ENCODE peak calls at places on chromosome 15, in ten cellular contexts. W is A549, G is cardiac muscle cell, K is GM10248, T is AG09309, V is psoas muscle, L is GM13977, J is body of pancreas, S is right lobe of liver, Z is AG09319. I is an unnamed sample.

GRCh38 chr15:50425219-50425618 is 1.0 kb downstream of the USP8 start:
- DNase-seq in W (no peak), G (no peak), K (no peak), T (no peak), V (no peak), L (no peak), J (no peak), S (no peak), Z (no peak), I (no peak)

GRCh38 chr15:63232400-63232799 is 43.0 kb downstream of the RAB8B start:
- DNase-seq in W (no peak), G (no peak), K (no peak), T (no peak), V (no peak), L (no peak), J (no peak), S (no peak), Z (no peak), I (no peak)

GRCh38 chr15:31352283-31352880 is 25.7 kb downstream of the KLF13 start:
- DNase-seq in W (no peak), G (peak; percentile 37), K (no peak), T (no peak), V (peak; percentile 95), L (no peak), J (peak; percentile 95), S (peak; percentile 65), Z (no peak), I (no peak)

GRCh38 chr15:93173369-93173768 is 84.4 kb upstream of the RGMA start:
- DNase-seq in W (peak; percentile 27), G (no peak), K (no peak), T (peak; percentile 8), V (no peak), L (no peak), J (no peak), S (no peak), Z (no peak), I (no peak)

GRCh38 chr15:50676799-50677483 is 9.7 kb downstream of the TRPM7 start:
- DNase-seq in W (peak; percentile 74), G (no peak), K (no peak), T (no peak), V (no peak), L (no peak), J (no peak), S (no peak), Z (no peak), I (no peak)

GRCh38 chr15:66842710-66843441 is 140.8 kb downstream of the SMAD6 start:
- DNase-seq in W (peak; percentile 67), G (peak; percentile 78), K (no peak), T (no peak), V (peak; percentile 89), L (peak; percentile 27), J (peak; percentile 80), S (peak; percentile 79), Z (no peak), I (peak; percentile 93)

GRCh38 chr15:45114751-45115085 is 592 bp downstream of the DUOXA2 start:
- DNase-seq in W (no peak), G (no peak), K (no peak), T (no peak), V (no peak), L (no peak), J (no peak), S (no peak), Z (no peak), I (no peak)

GRCh38 chr15:93987068-93987467 is 244.3 kb upstream of the MCTP2 start:
- DNase-seq in W (no peak), G (no peak), K (no peak), T (no peak), V (no peak), L (no peak), J (no peak), S (no peak), Z (no peak), I (no peak)

GRCh38 chr15:24916305-24917009 is 38.3 kb upstream of the SNRPN start:
- DNase-seq in W (no peak), G (no peak), K (no peak), T (no peak), V (no peak), L (no peak), J (no peak), S (no peak), Z (no peak), I (no peak)

GRCh38 chr15:94008101-94009080 is 223.0 kb upstream of the MCTP2 start:
- DNase-seq in W (no peak), G (peak; percentile 24), K (no peak), T (no peak), V (peak; percentile 62), L (no peak), J (no peak), S (no peak), Z (no peak), I (no peak)

GRCh38 chr15:43095708-43096347 is 10.0 kb downstream of the UBR1 start:
- DNase-seq in W (no peak), G (no peak), K (no peak), T (no peak), V (no peak), L (no peak), J (no peak), S (no peak), Z (no peak), I (no peak)

GRCh38 chr15:44157679-44158078 is 37.4 kb downstream of the FRMD5 start:
- DNase-seq in W (peak; percentile 63), G (no peak), K (no peak), T (peak; percentile 73), V (no peak), L (no peak), J (no peak), S (no peak), Z (peak; percentile 64), I (no peak)

GRCh38 chr15:68986292-68986691 is 28.2 kb upstream of the NOX5 start:
- DNase-seq in W (no peak), G (no peak), K (no peak), T (no peak), V (no peak), L (no peak), J (no peak), S (no peak), Z (no peak), I (no peak)

GRCh38 chr15:43800286-43801136 is at the start of gene HYPK:
- DNase-seq in W (peak; percentile 79), G (peak; percentile 86), K (peak; percentile 88), T (peak; percentile 42), V (peak; percentile 97), L (peak; percentile 80), J (peak; percentile 95), S (peak; percentile 93), Z (peak; percentile 72), I (peak; percentile 96)

GRCh38 chr15:50390549-50391264 is 33.5 kb upstream of the USP8 start:
- DNase-seq in W (no peak), G (no peak), K (no peak), T (no peak), V (no peak), L (no peak), J (no peak), S (no peak), Z (no peak), I (no peak)

GRCh38 chr15:36271048-36271447 is 308.4 kb upstream of the CDIN1 start:
- DNase-seq in W (no peak), G (no peak), K (no peak), T (no peak), V (no peak), L (no peak), J (no peak), S (no peak), Z (no peak), I (no peak)

GRCh38 chr15:70089692-70089971 is 8.1 kb downstream of the TLE3 start:
- DNase-seq in W (no peak), G (no peak), K (no peak), T (no peak), V (no peak), L (no peak), J (no peak), S (peak; percentile 2), Z (no peak), I (no peak)

GRCh38 chr15:39624806-39625205 is 43.9 kb downstream of the THBS1 start:
- DNase-seq in W (no peak), G (no peak), K (peak; percentile 36), T (peak; percentile 82), V (peak; percentile 68), L (no peak), J (peak; percentile 54), S (peak; percentile 49), Z (peak; percentile 67), I (peak; percentile 87)

GRCh38 chr15:48406911-48407310 is 75.7 kb downstream of the DUT start:
- DNase-seq in W (no peak), G (no peak), K (no peak), T (no peak), V (no peak), L (no peak), J (no peak), S (no peak), Z (no peak), I (no peak)
- TF ChIP-seq CTCF in W (no peak), G (peak; percentile 38), K (no peak), T (peak; percentile 32), V (no peak), L (peak; percentile 14), J (no peak), S (no peak), Z (peak; percentile 16), I (no peak)

GRCh38 chr15:89230277-89230676 is 8.9 kb upstream of the RLBP1 start:
- DNase-seq in W (no peak), G (no peak), K (no peak), T (no peak), V (no peak), L (no peak), J (no peak), S (no peak), Z (no peak), I (no peak)
- TF ChIP-seq CTCF in W (no peak), G (peak; percentile 26), K (no peak), T (peak; percentile 23), V (no peak), L (no peak), J (no peak), S (no peak), Z (no peak), I (no peak)

DNA sequence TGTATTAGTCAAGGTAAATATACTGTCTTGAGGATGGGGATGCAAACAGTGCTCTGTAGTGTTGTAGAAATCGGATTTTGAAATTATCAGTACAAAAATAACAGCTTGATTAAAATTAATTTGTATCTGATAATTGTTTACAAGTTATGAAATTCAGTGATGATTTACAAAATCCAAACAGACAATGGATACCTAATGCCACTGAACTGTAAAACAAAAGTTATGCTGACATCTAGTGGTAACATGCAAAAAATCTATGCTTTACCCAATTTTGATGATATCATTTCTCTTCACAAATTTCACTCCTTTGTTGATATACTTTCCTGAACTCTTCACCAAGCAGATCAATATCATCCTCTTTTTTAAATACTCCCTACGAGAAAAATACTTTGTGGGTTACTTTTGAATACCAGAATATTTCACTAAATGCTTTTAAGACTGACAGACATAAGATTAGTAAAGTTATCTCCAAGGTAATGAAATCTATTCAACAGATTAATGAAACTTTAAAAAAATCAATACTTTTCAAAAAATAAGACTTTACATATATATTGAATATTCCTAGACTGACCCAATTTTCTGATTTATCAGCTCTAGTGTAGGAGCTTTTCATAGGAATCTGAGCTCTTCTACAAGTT is 36.0 kb downstream of the MNS1 start:
- DNase-seq in W (peak; percentile 45), G (peak; percentile 19), K (peak; percentile 38), T (peak; percentile 10), V (no peak), L (peak; percentile 26), J (no peak), S (no peak), Z (no peak), I (no peak)
- TF ChIP-seq CTCF in W (peak; percentile 80), G (peak; percentile 44), K (peak; percentile 39), T (peak; percentile 31), V (peak; percentile 51), L (peak; percentile 48), J (peak; percentile 53), S (peak; percentile 69), Z (peak; percentile 44), I (no peak)

GRCh38 chr15:52082197-52083036 is 30.2 kb downstream of the BCL2L10 start:
- DNase-seq in W (no peak), G (no peak), K (peak; percentile 62), T (no peak), V (no peak), L (peak; percentile 52), J (no peak), S (no peak), Z (no peak), I (no peak)
- TF ChIP-seq CTCF in W (no peak), G (no peak), K (no peak), T (no peak), V (no peak), L (no peak), J (no peak), S (no peak), Z (no peak), I (no peak)